ENCODE peak calls at places on chromosome 10, in six cellular contexts. One of them, this sample, is unnamed.
A peak's percentile ranks its signal among the peaks of the same experiment; 100 is the strongest.

GRCh38 chr10:119770928-119771327 is 45.1 kb downstream of the INPP5F start:
- DNase-seq in iPS-NIHi11: no peak
- DNase-seq in bronchial epithelial cell: peak; percentile 64
- DNase-seq in NCI-H226: no peak
- DNase-seq in lower leg skin: no peak
- DNase-seq in HFF-Myc: no peak
- DNase-seq in this sample: no peak

GRCh38 chr10:119303886-119304285 is 96.5 kb downstream of the GRK5 start:
- DNase-seq in iPS-NIHi11: no peak
- DNase-seq in lower leg skin: no peak
- DNase-seq in NCI-H226: no peak
- DNase-seq in bronchial epithelial cell: peak; percentile 94
- DNase-seq in HFF-Myc: no peak
- DNase-seq in this sample: no peak

GRCh38 chr10:49076319-49076718 is 39.0 kb downstream of the VSTM4 start:
- DNase-seq in iPS-NIHi11: no peak
- DNase-seq in HFF-Myc: no peak
- DNase-seq in lower leg skin: peak; percentile 59
- DNase-seq in NCI-H226: no peak
- DNase-seq in bronchial epithelial cell: no peak
- DNase-seq in this sample: no peak

GRCh38 chr10:14040787-14041631 is 289.7 kb downstream of the FRMD4A start:
- DNase-seq in lower leg skin: no peak
- DNase-seq in iPS-NIHi11: no peak
- DNase-seq in bronchial epithelial cell: peak; percentile 30
- DNase-seq in NCI-H226: peak; percentile 8
- DNase-seq in HFF-Myc: no peak
- DNase-seq in this sample: no peak

GRCh38 chr10:22086730-22087364 is 83.3 kb upstream of the DNAJC1 start:
- DNase-seq in iPS-NIHi11: peak; percentile 69
- DNase-seq in HFF-Myc: peak; percentile 56
- DNase-seq in NCI-H226: no peak
- DNase-seq in lower leg skin: peak; percentile 93
- DNase-seq in bronchial epithelial cell: peak; percentile 67
- DNase-seq in this sample: peak; percentile 68

GRCh38 chr10:12729885-12730284 is 271.6 kb downstream of the CCDC3 start:
- DNase-seq in bronchial epithelial cell: no peak
- DNase-seq in NCI-H226: no peak
- DNase-seq in lower leg skin: no peak
- DNase-seq in HFF-Myc: no peak
- DNase-seq in iPS-NIHi11: peak; percentile 74
- DNase-seq in this sample: no peak

GRCh38 chr10:113122947-113123346 is 172.9 kb downstream of the TCF7L2 start:
- DNase-seq in bronchial epithelial cell: no peak
- DNase-seq in NCI-H226: no peak
- DNase-seq in HFF-Myc: no peak
- DNase-seq in iPS-NIHi11: no peak
- DNase-seq in lower leg skin: no peak
- DNase-seq in this sample: no peak

GRCh38 chr10:47165711-47166404 is 134.1 kb upstream of the GDF10 start:
- DNase-seq in lower leg skin: peak; percentile 91
- DNase-seq in HFF-Myc: no peak
- DNase-seq in iPS-NIHi11: no peak
- DNase-seq in NCI-H226: peak; percentile 35
- DNase-seq in bronchial epithelial cell: no peak
- DNase-seq in this sample: peak; percentile 60

GRCh38 chr10:43078986-43079273 is 2.1 kb downstream of the RET start:
- DNase-seq in bronchial epithelial cell: peak; percentile 9
- DNase-seq in lower leg skin: no peak
- DNase-seq in NCI-H226: no peak
- DNase-seq in HFF-Myc: no peak
- DNase-seq in iPS-NIHi11: peak; percentile 87
- DNase-seq in this sample: peak; percentile 45

GRCh38 chr10:120788756-120789155 is 62.4 kb upstream of the WDR11 start:
- DNase-seq in lower leg skin: no peak
- DNase-seq in HFF-Myc: no peak
- DNase-seq in bronchial epithelial cell: no peak
- DNase-seq in NCI-H226: no peak
- DNase-seq in iPS-NIHi11: no peak
- DNase-seq in this sample: no peak

GRCh38 chr10:74585231-74586087 is 240.9 kb upstream of the KAT6B start:
- DNase-seq in lower leg skin: no peak
- DNase-seq in HFF-Myc: no peak
- DNase-seq in NCI-H226: no peak
- DNase-seq in bronchial epithelial cell: no peak
- DNase-seq in iPS-NIHi11: peak; percentile 11
- DNase-seq in this sample: peak; percentile 4

GRCh38 chr10:12625393-12626023 is 276.2 kb downstream of the CAMK1D start:
- DNase-seq in bronchial epithelial cell: no peak
- DNase-seq in NCI-H226: no peak
- DNase-seq in lower leg skin: peak; percentile 70
- DNase-seq in iPS-NIHi11: no peak
- DNase-seq in HFF-Myc: no peak
- DNase-seq in this sample: no peak

GRCh38 chr10:46092523-46093195 is 46.6 kb upstream of the MSMB start:
- DNase-seq in lower leg skin: peak; percentile 21
- DNase-seq in NCI-H226: no peak
- DNase-seq in bronchial epithelial cell: no peak
- DNase-seq in HFF-Myc: no peak
- DNase-seq in iPS-NIHi11: no peak
- DNase-seq in this sample: no peak

GRCh38 chr10:178208-178607 is 43.0 kb downstream of the ZMYND11 start:
- DNase-seq in HFF-Myc: no peak
- DNase-seq in iPS-NIHi11: no peak
- DNase-seq in lower leg skin: no peak
- DNase-seq in bronchial epithelial cell: peak; percentile 51
- DNase-seq in NCI-H226: no peak
- DNase-seq in this sample: no peak